ENCODE peak calls at places on chromosomes 4 and X, in ten cellular contexts. G, E, Q, N, W, L, U, X, T and S are unnamed samples.
A peak's percentile ranks its signal among the peaks of the same experiment; 100 is the strongest.

GRCh38 chr4:92234393-92235176 is 69.2 kb upstream of the GRID2 start:
- DNase-seq in G (no peak), E (no peak), Q (peak; percentile 91), N (no peak), W (peak; percentile 99), L (no peak), U (peak; percentile 7), X (no peak), T (no peak), S (no peak)

GRCh38 chr4:5749568-5749967 is 38.6 kb downstream of the EVC start:
- DNase-seq in G (no peak), E (no peak), Q (no peak), N (peak; percentile 51), W (no peak), L (no peak), U (no peak), X (peak; percentile 58), T (peak; percentile 38), S (no peak)

GRCh38 chrX:148043456-148043855 is 62.3 kb downstream of the FMR1NB start:
- DNase-seq in G (no peak), E (no peak), Q (peak; percentile 73), N (no peak), W (peak; percentile 50), L (no peak), U (no peak), X (no peak), T (no peak), S (no peak)

GRCh38 chr4:94410678-94411206 is 41.0 kb upstream of the PDLIM5 start:
- DNase-seq in G (peak; percentile 79), E (no peak), Q (peak; percentile 97), N (no peak), W (peak; percentile 97), L (no peak), U (no peak), X (peak; percentile 84), T (peak; percentile 94), S (no peak)

GRCh38 chr4:146401274-146401673 is 120.5 kb downstream of the SLC10A7 start:
- DNase-seq in G (no peak), E (no peak), Q (peak; percentile 74), N (no peak), W (peak; percentile 75), L (no peak), U (no peak), X (no peak), T (no peak), S (no peak)

GRCh38 chr4:103100691-103101090 is 1.1 kb upstream of the BDH2 start:
- DNase-seq in G (no peak), E (no peak), Q (no peak), N (no peak), W (no peak), L (no peak), U (no peak), X (no peak), T (no peak), S (no peak)

GRCh38 chr4:3828546-3828945 is 62.4 kb downstream of the ADRA2C start:
- DNase-seq in G (no peak), E (no peak), Q (no peak), N (no peak), W (no peak), L (no peak), U (no peak), X (no peak), T (no peak), S (no peak)

GRCh38 chr4:139214039-139214534 is 37.1 kb upstream of the ELF2 start:
- DNase-seq in G (peak; percentile 22), E (no peak), Q (peak; percentile 20), N (no peak), W (no peak), L (peak; percentile 31), U (no peak), X (no peak), T (no peak), S (no peak)

GRCh38 chr4:183146478-183146877 is 47.4 kb downstream of the WWC2 start:
- DNase-seq in G (no peak), E (no peak), Q (no peak), N (no peak), W (no peak), L (no peak), U (no peak), X (no peak), T (no peak), S (no peak)

GRCh38 chr4:104490096-104490769 is 4.5 kb downstream of the CXXC4 start:
- DNase-seq in G (no peak), E (no peak), Q (no peak), N (peak; percentile 59), W (no peak), L (no peak), U (no peak), X (no peak), T (no peak), S (no peak)

GRCh38 chrX:100768679-100769338 is 36.9 kb upstream of the SYTL4 start:
- DNase-seq in G (peak; percentile 73), E (peak; percentile 92), Q (peak; percentile 70), N (peak; percentile 72), W (peak; percentile 76), L (peak; percentile 95), U (peak; percentile 44), X (peak; percentile 97), T (peak; percentile 75), S (peak; percentile 92)

DNA sequence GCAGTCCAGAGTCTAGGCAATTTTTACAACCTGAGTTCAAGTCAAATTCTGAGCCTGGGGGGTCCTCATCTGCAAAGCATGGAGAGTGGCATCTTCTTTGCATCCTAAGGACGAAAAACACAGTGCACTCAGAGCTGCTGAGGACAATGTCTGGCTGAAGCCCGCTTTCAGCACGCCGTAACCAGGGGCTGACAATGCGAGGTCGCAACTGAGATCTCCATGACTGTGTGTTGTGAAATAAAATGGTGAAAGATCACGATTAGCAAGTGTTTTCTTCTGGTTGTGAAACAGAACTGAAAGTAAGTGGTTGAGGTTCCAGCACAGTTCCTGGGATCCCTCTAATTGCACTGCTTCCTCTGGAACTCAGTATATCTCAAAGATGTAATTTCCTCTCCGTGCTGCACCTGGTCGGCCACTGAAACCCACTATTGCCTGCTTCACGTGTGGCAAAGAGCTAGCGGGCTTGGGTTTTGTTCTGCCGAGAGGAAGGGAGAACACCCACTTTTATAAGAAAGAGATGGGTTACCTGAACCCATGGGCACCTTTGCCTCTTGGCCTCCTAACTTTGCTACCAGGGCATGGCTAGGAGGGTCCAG is 7.7 kb upstream of the F11 start:
- DNase-seq in G (no peak), E (no peak), Q (no peak), N (no peak), W (no peak), L (no peak), U (no peak), X (no peak), T (no peak), S (no peak)
- H3K4me3 ChIP-seq in G (no peak overlapping the region), E (no peak overlapping the region), Q (no peak overlapping the region), N (no peak overlapping the region), W (no peak overlapping the region), L (no peak overlapping the region), U (no peak overlapping the region), X (no peak overlapping the region), T (no peak overlapping the region), S (no peak overlapping the region)

GRCh38 chr4:46933686-46934085 is 24.6 kb upstream of the COX7B2 start:
- DNase-seq in G (no peak), E (no peak), Q (no peak), N (no peak), W (no peak), L (no peak), U (no peak), X (no peak), T (no peak), S (no peak)

GRCh38 chr4:46927201-46927600 is 18.2 kb upstream of the COX7B2 start:
- DNase-seq in G (no peak), E (no peak), Q (no peak), N (no peak), W (no peak), L (no peak), U (no peak), X (no peak), T (no peak), S (no peak)

GRCh38 chr4:46930866-46931265 is 21.8 kb upstream of the COX7B2 start:
- DNase-seq in G (no peak), E (no peak), Q (no peak), N (no peak), W (no peak), L (no peak), U (no peak), X (no peak), T (no peak), S (no peak)

GRCh38 chr4:46934731-46935130 is 25.7 kb upstream of the COX7B2 start:
- DNase-seq in G (no peak), E (no peak), Q (no peak), N (no peak), W (no peak), L (no peak), U (no peak), X (no peak), T (no peak), S (no peak)

DNA sequence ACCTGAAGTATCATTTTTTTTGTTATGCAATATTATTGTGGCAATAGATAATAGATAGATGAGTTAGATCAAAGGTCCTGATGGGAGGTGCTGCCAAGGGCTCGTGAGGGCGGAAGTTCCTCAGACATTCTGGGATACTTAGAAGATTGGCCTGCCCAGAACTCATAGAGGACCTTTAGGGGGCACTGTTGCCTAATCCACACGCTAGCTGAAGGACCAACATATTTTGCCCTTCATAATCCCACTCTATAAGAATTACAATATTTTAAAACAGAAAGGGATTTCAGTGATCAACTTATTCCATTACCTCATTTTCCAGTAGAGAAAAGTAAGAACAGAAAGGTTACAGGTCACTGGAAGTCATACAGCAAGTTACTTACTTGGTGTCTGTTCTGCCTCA is 22.9 kb upstream of the COX7B2 start:
- DNase-seq in G (no peak), E (no peak), Q (peak; percentile 36), N (no peak), W (peak; percentile 72), L (no peak), U (no peak), X (no peak), T (no peak), S (no peak)
- TF ChIP-seq CTCF in G (no peak), E (peak; percentile 20), Q (peak; percentile 57), N (peak; percentile 42), W (peak; percentile 67), L (no peak), U (no peak), X (no peak), T (peak; percentile 64), S (peak; percentile 26)

DNA sequence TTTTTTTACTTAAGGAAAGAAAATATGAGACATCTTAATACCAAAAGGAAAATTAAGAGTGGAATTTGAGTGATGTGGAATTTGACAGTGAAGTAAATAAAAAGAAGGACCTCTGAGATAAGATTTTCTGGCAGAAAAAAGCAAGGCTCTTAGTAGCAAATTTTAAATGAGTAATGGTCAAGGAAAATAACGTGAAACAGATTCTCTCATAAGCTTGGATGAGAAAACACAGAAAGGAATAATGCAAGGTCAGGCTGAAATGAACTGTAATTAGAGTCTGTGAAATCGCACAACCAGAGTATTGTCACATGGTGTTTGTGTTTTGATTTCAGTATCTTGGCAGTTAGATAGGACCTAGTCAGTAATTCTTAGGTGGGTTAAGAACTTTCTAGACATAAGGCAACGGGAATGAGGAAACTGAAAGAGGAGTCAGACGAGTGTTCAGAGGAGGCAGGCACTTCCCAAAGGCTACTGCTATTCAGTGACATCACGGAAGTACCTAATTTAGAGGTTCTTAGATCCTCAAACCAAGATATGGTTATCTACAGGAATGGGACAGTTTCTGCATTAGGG is 34.5 kb downstream of the LIMCH1 start:
- DNase-seq in G (no peak), E (no peak), Q (peak; percentile 2), N (no peak), W (no peak), L (no peak), U (no peak), X (no peak), T (no peak), S (peak; percentile 39)
- H3K4me3 ChIP-seq in G (peak overlapping the region; percentile 47), E (no peak overlapping the region), Q (no peak overlapping the region), N (no peak overlapping the region), W (no peak overlapping the region), L (no peak overlapping the region), U (no peak overlapping the region), X (no peak overlapping the region), T (peak overlapping the region; percentile 46), S (no peak overlapping the region)

GRCh38 chrX:106862972-106863688 is 40.0 kb downstream of the RIPPLY1 start:
- DNase-seq in G (no peak), E (no peak), Q (peak; percentile 9), N (no peak), W (peak; percentile 6), L (peak; percentile 35), U (peak; percentile 1), X (no peak), T (no peak), S (no peak)
- TF ChIP-seq CTCF in G (no peak), E (no peak), Q (peak; percentile 52), N (peak; percentile 13), W (peak; percentile 32), L (no peak), U (peak; percentile 8), X (no peak), T (no peak), S (no peak)